ENCODE peak calls at places on chromosomes 7 and 10, in four cellular contexts. One of them, this sample, is unnamed.

GRCh38 chr7:71312755-71313490 is 181.0 kb downstream of the GALNT17 start:
- DNase-seq in mesenchymal stem cell: no peak
- DNase-seq in neuronal stem cell: no peak
- DNase-seq in IMR-90: no peak
- DNase-seq in this sample: no peak

GRCh38 chr10:122487231-122487765 is 25.9 kb downstream of the HTRA1 start:
- DNase-seq in IMR-90: peak; percentile 78
- DNase-seq in mesenchymal stem cell: peak; percentile 90
- DNase-seq in neuronal stem cell: no peak
- DNase-seq in this sample: no peak

GRCh38 chr7:70734436-70734835 is 397.5 kb upstream of the GALNT17 start:
- DNase-seq in mesenchymal stem cell: no peak
- DNase-seq in IMR-90: no peak
- DNase-seq in neuronal stem cell: no peak
- DNase-seq in this sample: no peak

GRCh38 chr7:116165717-116166116 is 44.6 kb upstream of the TES start:
- DNase-seq in neuronal stem cell: no peak
- DNase-seq in IMR-90: no peak
- DNase-seq in mesenchymal stem cell: no peak
- DNase-seq in this sample: no peak

GRCh38 chr7:30312186-30312585 is 27.8 kb downstream of the ZNRF2 start:
- DNase-seq in mesenchymal stem cell: no peak
- DNase-seq in neuronal stem cell: no peak
- DNase-seq in IMR-90: no peak
- DNase-seq in this sample: no peak

GRCh38 chr10:103661198-103661950 is 167.9 kb downstream of the NEURL1 start:
- DNase-seq in mesenchymal stem cell: peak; percentile 88
- DNase-seq in neuronal stem cell: peak; percentile 56
- DNase-seq in IMR-90: peak; percentile 94
- DNase-seq in this sample: peak; percentile 86

GRCh38 chr10:30828680-30829079 is 199.1 kb upstream of the LYZL2 start:
- DNase-seq in IMR-90: no peak
- DNase-seq in mesenchymal stem cell: no peak
- DNase-seq in neuronal stem cell: no peak
- DNase-seq in this sample: no peak

GRCh38 chr10:72730462-72730861 is 38.5 kb downstream of the MCU start:
- DNase-seq in neuronal stem cell: no peak
- DNase-seq in IMR-90: peak; percentile 83
- DNase-seq in mesenchymal stem cell: no peak
- DNase-seq in this sample: no peak

GRCh38 chr7:94547128-94547527 is 37.5 kb downstream of the CASD1 start:
- DNase-seq in neuronal stem cell: no peak
- DNase-seq in IMR-90: no peak
- DNase-seq in mesenchymal stem cell: no peak
- DNase-seq in this sample: no peak

GRCh38 chr7:139739863-139740597 is 37.8 kb downstream of the HIPK2 start:
- DNase-seq in mesenchymal stem cell: no peak
- DNase-seq in neuronal stem cell: no peak
- DNase-seq in IMR-90: no peak
- DNase-seq in this sample: no peak

GRCh38 chr10:71088054-71088453 is 124.3 kb upstream of the UNC5B start:
- DNase-seq in IMR-90: no peak
- DNase-seq in mesenchymal stem cell: no peak
- DNase-seq in neuronal stem cell: no peak
- DNase-seq in this sample: no peak

GRCh38 chr7:38819463-38819862 is 89.5 kb downstream of the VPS41 start:
- DNase-seq in IMR-90: no peak
- DNase-seq in mesenchymal stem cell: no peak
- DNase-seq in neuronal stem cell: no peak
- DNase-seq in this sample: no peak

GRCh38 chr10:133238066-133238804 is 580 bp downstream of the VENTX start:
- DNase-seq in neuronal stem cell: no peak
- DNase-seq in mesenchymal stem cell: no peak
- DNase-seq in IMR-90: no peak
- DNase-seq in this sample: no peak

GRCh38 chr10:130232361-130233360 is 96.5 kb downstream of the GLRX3 start:
- DNase-seq in neuronal stem cell: no peak
- DNase-seq in mesenchymal stem cell: no peak
- DNase-seq in IMR-90: no peak
- DNase-seq in this sample: peak; percentile 19

GRCh38 chr7:100348805-100349204 is 9.1 kb upstream of the PILRB start:
- DNase-seq in neuronal stem cell: no peak
- DNase-seq in mesenchymal stem cell: no peak
- DNase-seq in IMR-90: no peak
- DNase-seq in this sample: no peak

GRCh38 chr7:143171697-143172096 is 11.5 kb upstream of the TAS2R39 start:
- DNase-seq in neuronal stem cell: no peak
- DNase-seq in IMR-90: no peak
- DNase-seq in mesenchymal stem cell: no peak
- DNase-seq in this sample: no peak

GRCh38 chr10:85791846-85792532 is 574.6 kb downstream of the GRID1 start:
- DNase-seq in neuronal stem cell: no peak
- DNase-seq in mesenchymal stem cell: no peak
- DNase-seq in IMR-90: no peak
- DNase-seq in this sample: no peak

GRCh38 chr7:107938448-107939250 is 47.7 kb downstream of the DLD start:
- DNase-seq in IMR-90: no peak
- DNase-seq in neuronal stem cell: no peak
- DNase-seq in mesenchymal stem cell: no peak
- DNase-seq in this sample: no peak

GRCh38 chr10:78202386-78202785 is 168.7 kb downstream of the RPS24 start:
- DNase-seq in IMR-90: no peak
- DNase-seq in neuronal stem cell: no peak
- DNase-seq in mesenchymal stem cell: no peak
- DNase-seq in this sample: no peak

GRCh38 chr10:76736392-76736791 is 901.2 kb downstream of the KCNMA1 start:
- DNase-seq in IMR-90: no peak
- DNase-seq in neuronal stem cell: no peak
- DNase-seq in mesenchymal stem cell: no peak
- DNase-seq in this sample: no peak

DNA sequence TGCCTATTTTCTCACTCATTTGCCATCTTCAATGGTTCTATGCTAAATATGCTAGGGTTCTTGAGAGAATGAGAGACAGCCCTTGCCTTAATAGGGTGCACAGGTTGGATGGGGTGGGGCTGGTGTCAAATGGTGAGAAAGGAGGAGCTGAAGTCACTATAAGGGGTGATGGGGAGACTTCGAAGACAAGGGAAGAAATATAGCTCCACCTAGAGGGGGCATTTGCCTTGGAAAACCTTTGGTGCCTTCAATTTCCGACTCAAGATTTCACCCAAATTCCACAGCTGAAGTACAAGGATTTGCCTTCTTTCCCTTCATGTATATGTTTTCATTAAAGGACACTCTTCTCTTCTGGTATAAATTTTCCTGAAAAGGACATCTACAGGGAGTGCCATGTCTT is 5.6 kb downstream of the PTN start:
- DNase-seq in IMR-90: no peak
- DNase-seq in mesenchymal stem cell: no peak
- DNase-seq in neuronal stem cell: no peak
- DNase-seq in this sample: no peak
- H3K14ac ChIP-seq in IMR-90: no peak overlapping the region
- H3K14ac ChIP-seq in mesenchymal stem cell: no peak overlapping the region
- H3K14ac ChIP-seq in neuronal stem cell: no peak overlapping the region
- H3K14ac ChIP-seq in this sample: no peak overlapping the region

GRCh38 chr10:95688648-95689047 is 5.1 kb downstream of the TCTN3 start:
- DNase-seq in neuronal stem cell: no peak
- DNase-seq in IMR-90: no peak
- DNase-seq in mesenchymal stem cell: no peak
- DNase-seq in this sample: no peak

DNA sequence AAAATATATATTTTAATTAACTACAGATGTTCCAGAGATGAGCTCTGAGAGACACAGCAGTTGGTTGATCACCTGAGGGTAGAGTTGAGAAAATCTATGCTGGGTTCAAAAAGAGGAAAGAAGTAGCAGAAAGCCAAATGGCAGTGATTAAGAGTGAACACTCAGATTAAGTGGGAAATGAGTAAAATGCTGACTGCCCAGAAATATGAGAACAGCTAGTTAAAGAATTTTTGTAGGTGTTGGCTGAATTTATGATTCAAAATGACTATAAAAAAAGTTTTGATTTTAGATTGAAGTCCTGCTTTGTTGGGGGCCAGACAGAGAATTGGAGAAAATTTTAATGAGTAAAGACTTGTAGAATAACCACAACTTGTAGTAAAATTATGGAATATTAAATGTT is 9.8 kb downstream of the TCTN3 start:
- DNase-seq in neuronal stem cell: no peak
- DNase-seq in IMR-90: no peak
- DNase-seq in mesenchymal stem cell: no peak
- DNase-seq in this sample: no peak
- H3K9ac ChIP-seq in neuronal stem cell: no peak overlapping the region
- H3K9ac ChIP-seq in IMR-90: no peak overlapping the region
- H3K9ac ChIP-seq in mesenchymal stem cell: no peak overlapping the region
- H3K9ac ChIP-seq in this sample: no peak overlapping the region

GRCh38 chr7:88915615-88916014 is 120.1 kb upstream of the TEX47 start:
- DNase-seq in mesenchymal stem cell: no peak
- DNase-seq in neuronal stem cell: no peak
- DNase-seq in IMR-90: no peak
- DNase-seq in this sample: no peak
- H3K14ac ChIP-seq in mesenchymal stem cell: no peak overlapping the region
- H3K14ac ChIP-seq in neuronal stem cell: no peak overlapping the region
- H3K14ac ChIP-seq in IMR-90: no peak overlapping the region
- H3K14ac ChIP-seq in this sample: no peak overlapping the region

DNA sequence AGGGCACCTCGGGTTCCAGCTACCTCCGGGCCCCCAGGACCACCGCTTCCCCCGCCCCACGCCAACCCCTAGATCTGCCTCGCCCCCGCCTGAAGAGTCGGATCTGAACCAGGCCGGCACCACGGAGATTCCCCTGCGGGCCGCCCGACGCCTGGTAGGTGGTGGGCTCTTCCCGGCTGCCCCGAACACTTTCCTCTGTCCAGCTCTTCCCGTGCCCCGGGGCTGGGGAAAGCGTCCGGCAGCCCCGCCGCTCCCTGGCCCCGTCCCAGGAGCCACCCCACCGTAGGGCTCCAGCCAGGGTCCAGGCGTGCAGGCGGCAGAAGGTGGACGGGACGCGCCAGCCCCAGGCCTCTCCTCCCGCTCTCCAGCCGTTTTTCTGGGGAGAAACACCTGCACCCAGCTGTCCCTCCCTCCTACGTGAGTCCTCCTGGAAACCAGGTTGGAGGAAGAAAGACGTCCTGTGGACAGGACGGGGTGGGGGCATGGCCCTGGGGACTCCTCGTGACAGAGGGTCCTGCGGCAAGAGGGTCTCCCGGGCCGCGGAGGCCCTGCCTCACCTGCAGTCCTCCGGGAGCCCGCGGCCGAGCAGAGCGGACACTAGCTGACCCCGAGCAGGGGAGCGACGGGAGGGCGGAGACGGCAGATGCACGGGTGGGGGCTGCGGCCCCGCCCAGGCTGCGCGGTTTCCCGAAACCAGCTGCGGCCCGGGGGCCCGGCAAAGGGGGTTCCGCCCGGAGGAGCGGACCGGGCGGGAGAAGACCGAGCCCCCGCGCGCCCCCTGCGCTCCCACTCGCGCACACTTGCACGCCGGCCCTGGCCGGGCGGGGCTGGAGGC is at the start of gene TMEM176B:
- DNase-seq in mesenchymal stem cell: no peak
- DNase-seq in IMR-90: no peak
- DNase-seq in neuronal stem cell: no peak
- DNase-seq in this sample: no peak
- H3K9ac ChIP-seq in mesenchymal stem cell: no peak within 1 kb of the TSS
- H3K9ac ChIP-seq in IMR-90: no peak within 1 kb of the TSS
- H3K9ac ChIP-seq in neuronal stem cell: peak within 1 kb of the TSS; percentile 45
- H3K9ac ChIP-seq in this sample: no peak within 1 kb of the TSS

GRCh38 chr10:4343798-4344370 is 482.1 kb upstream of the AKR1E2 start:
- DNase-seq in IMR-90: peak; percentile 35
- DNase-seq in neuronal stem cell: no peak
- DNase-seq in mesenchymal stem cell: no peak
- DNase-seq in this sample: no peak
- H3K14ac ChIP-seq in IMR-90: peak overlapping the region; percentile 81
- H3K14ac ChIP-seq in neuronal stem cell: no peak overlapping the region
- H3K14ac ChIP-seq in mesenchymal stem cell: no peak overlapping the region
- H3K14ac ChIP-seq in this sample: no peak overlapping the region

GRCh38 chr10:111593578-111593977 is 516.7 kb downstream of the ADRA2A start:
- DNase-seq in neuronal stem cell: no peak
- DNase-seq in mesenchymal stem cell: peak; percentile 90
- DNase-seq in IMR-90: no peak
- DNase-seq in this sample: no peak
- H3K9ac ChIP-seq in neuronal stem cell: no peak overlapping the region
- H3K9ac ChIP-seq in mesenchymal stem cell: no peak overlapping the region
- H3K9ac ChIP-seq in IMR-90: no peak overlapping the region
- H3K9ac ChIP-seq in this sample: no peak overlapping the region

GRCh38 chr7:25663877-25664276 is 435.6 kb upstream of the NPVF start:
- DNase-seq in neuronal stem cell: no peak
- DNase-seq in mesenchymal stem cell: no peak
- DNase-seq in IMR-90: no peak
- DNase-seq in this sample: no peak
- H3K14ac ChIP-seq in neuronal stem cell: no peak overlapping the region
- H3K14ac ChIP-seq in mesenchymal stem cell: no peak overlapping the region
- H3K14ac ChIP-seq in IMR-90: no peak overlapping the region
- H3K14ac ChIP-seq in this sample: no peak overlapping the region

DNA sequence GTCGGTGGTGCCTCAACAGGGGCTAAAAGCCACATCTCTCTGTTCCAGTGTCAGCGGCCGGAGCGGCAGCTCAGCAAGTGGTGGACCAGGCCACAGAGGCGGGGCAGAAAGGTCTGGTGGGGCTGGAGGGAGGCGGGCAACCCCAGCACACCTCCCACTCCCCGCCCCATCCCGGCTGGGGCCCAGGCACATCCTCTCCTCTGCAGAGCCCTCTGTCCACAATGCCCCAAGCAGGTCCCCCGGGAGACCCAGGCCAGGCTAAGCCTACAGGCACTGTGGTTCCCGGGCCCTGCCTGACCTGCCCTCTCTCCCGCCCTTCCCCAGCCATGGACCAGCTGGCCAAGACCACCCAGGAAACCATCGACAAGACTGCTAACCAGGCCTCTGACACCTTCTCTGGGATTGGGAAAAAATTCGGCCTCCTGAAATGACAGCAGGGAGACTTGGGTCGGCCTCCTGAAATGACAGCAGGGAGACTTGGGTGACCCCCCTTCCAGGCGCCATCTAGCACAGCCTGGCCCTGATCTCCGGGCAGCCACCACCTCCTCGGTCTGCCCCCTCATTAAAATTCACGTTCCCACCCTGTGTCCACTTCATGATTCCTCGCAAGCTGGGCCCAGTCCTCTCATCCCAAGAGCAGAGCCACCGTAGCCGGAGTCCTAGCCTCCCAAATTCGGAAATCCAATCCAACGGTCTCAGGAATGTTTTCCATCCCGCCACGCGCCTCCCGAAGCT is 2.0 kb downstream of the ADIRF start:
- DNase-seq in IMR-90: peak; percentile 51
- DNase-seq in neuronal stem cell: no peak
- DNase-seq in mesenchymal stem cell: peak; percentile 76
- DNase-seq in this sample: peak; percentile 76
- H3K9ac ChIP-seq in IMR-90: peak overlapping the region; percentile 93
- H3K9ac ChIP-seq in neuronal stem cell: peak overlapping the region; percentile 70
- H3K9ac ChIP-seq in mesenchymal stem cell: peak overlapping the region; percentile 97
- H3K9ac ChIP-seq in this sample: no peak overlapping the region